ENCODE peak calls at places on chromosomes 16 and 17, in four cellular contexts. Z is mucosa of descending colon, R is endothelial cell, X is Peyer's patch. U is an unnamed sample.

GRCh38 chr16:11253995-11254912 is 1.8 kb downstream of the SOCS1 start:
- DNase-seq in Z (no peak), R (no peak), X (peak), U (no peak)

GRCh38 chr17:32497431-32498205 is 10.8 kb downstream of the CDK5R1 start:
- DNase-seq in Z (no peak), R (no peak), X (no peak), U (no peak)

GRCh38 chr17:16491703-16492612 is at the start of gene LRRC75A:
- DNase-seq in Z (peak), R (peak), X (peak), U (no peak)

GRCh38 chr16:8886593-8887437 is 4.7 kb downstream of the LITAFD start:
- DNase-seq in Z (peak), R (no peak), X (no peak), U (no peak)

GRCh38 chr16:88973007-88973410 is 4.0 kb downstream of the CBFA2T3 start:
- DNase-seq in Z (no peak), R (no peak), X (no peak), U (no peak)

GRCh38 chr17:7239091-7240027 is at the start of gene PHF23:
- DNase-seq in Z (peak), R (peak), X (peak), U (peak)

GRCh38 chr16:59404509-59404908 is 670.4 kb upstream of the GOT2 start:
- DNase-seq in Z (no peak), R (no peak), X (no peak), U (no peak)

GRCh38 chr16:29743827-29744531 is 1.8 kb downstream of the C16orf54 start:
- DNase-seq in Z (no peak), R (no peak), X (no peak), U (no peak)

GRCh38 chr16:31072540-31073072 is 1.4 kb downstream of the ZNF668 start:
- DNase-seq in Z (peak), R (peak), X (peak), U (no peak)

GRCh38 chr16:10866196-10866976 is 10.6 kb upstream of the CIITA start:
- DNase-seq in Z (no peak), R (no peak), X (no peak), U (no peak)

GRCh38 chr16:80610489-80611156 is 69.8 kb downstream of the DYNLRB2 start:
- DNase-seq in Z (no peak), R (no peak), X (no peak), U (no peak)

GRCh38 chr16:8674413-8675022 is at the start of gene ABAT:
- DNase-seq in Z (peak), R (peak), X (peak), U (peak)

GRCh38 chr16:89884041-89884421 is 10.6 kb downstream of the TCF25 start:
- DNase-seq in Z (no peak), R (no peak), X (no peak), U (no peak)

GRCh38 chr16:1215574-1216295 is 9.3 kb downstream of the TPSG1 start:
- DNase-seq in Z (no peak), R (no peak), X (no peak), U (no peak)

GRCh38 chr17:42266918-42267766 is 9.0 kb downstream of the STAT5B start:
- DNase-seq in Z (no peak), R (no peak), X (no peak), U (no peak)

GRCh38 chr17:57121308-57122042 is 36.4 kb downstream of the AKAP1 start:
- DNase-seq in Z (no peak), R (peak), X (no peak), U (no peak)

GRCh38 chr16:684961-685696 is 995 bp upstream of the JMJD8 start:
- DNase-seq in Z (peak), R (no peak), X (no peak), U (no peak)

GRCh38 chr16:30063893-30064745 is 1.4 kb upstream of the ALDOA start:
- DNase-seq in Z (peak), R (peak), X (peak), U (peak)

GRCh38 chr16:57345021-57345420 is 13.6 kb upstream of the CCL22 start:
- DNase-seq in Z (no peak), R (no peak), X (no peak), U (no peak)

GRCh38 chr16:10871157-10871991 is 5.6 kb upstream of the CIITA start:
- DNase-seq in Z (peak), R (no peak), X (peak), U (no peak)

GRCh38 chr16:13110124-13110796 is 208.9 kb downstream of the SHISA9 start:
- DNase-seq in Z (no peak), R (no peak), X (no peak), U (no peak)

GRCh38 chr17:27389542-27390140 is 66.6 kb upstream of the KSR1 start:
- DNase-seq in Z (no peak), R (no peak), X (no peak), U (no peak)

GRCh38 chr16:54270711-54271110 is 15.9 kb downstream of the IRX3 start:
- DNase-seq in Z (no peak), R (no peak), X (peak), U (no peak)

GRCh38 chr17:9307313-9307998 is 268.2 kb downstream of the STX8 start:
- DNase-seq in Z (no peak), R (no peak), X (no peak), U (no peak)

GRCh38 chr16:19912445-19913305 is 28.0 kb upstream of the GPRC5B start:
- DNase-seq in Z (no peak), R (no peak), X (no peak), U (no peak)

GRCh38 chr17:13940858-13941665 is 128.2 kb upstream of the COX10 start:
- DNase-seq in Z (no peak), R (no peak), X (no peak), U (no peak)

GRCh38 chr16:12178251-12178990 is 201.9 kb downstream of the SNX29 start:
- DNase-seq in Z (no peak), R (no peak), X (peak), U (no peak)

GRCh38 chr17:40560592-40561293 is 4.5 kb downstream of the CCR7 start:
- DNase-seq in Z (no peak), R (no peak), X (peak), U (no peak)

GRCh38 chr16:76634847-76635697 is 357.9 kb downstream of the CNTNAP4 start:
- DNase-seq in Z (no peak), R (peak), X (no peak), U (no peak)

GRCh38 chr17:2094891-2095535 is 40.1 kb downstream of the HIC1 start:
- DNase-seq in Z (no peak), R (no peak), X (peak), U (no peak)

GRCh38 chr17:34300652-34301390 is 15.3 kb downstream of the CCL11 start:
- DNase-seq in Z (no peak), R (no peak), X (no peak), U (no peak)

GRCh38 chr17:44794699-44795413 is 35.2 kb downstream of the GJC1 start:
- DNase-seq in Z (no peak), R (no peak), X (no peak), U (no peak)

GRCh38 chr16:11402745-11403533 is 57.7 kb downstream of the RMI2 start:
- DNase-seq in Z (no peak), R (no peak), X (no peak), U (no peak)

GRCh38 chr17:78725448-78726021 is 56.5 kb downstream of the CYTH1 start:
- DNase-seq in Z (no peak), R (no peak), X (no peak), U (no peak)

GRCh38 chr17:69192754-69193153 is 35.9 kb downstream of the ABCA10 start:
- DNase-seq in Z (no peak), R (no peak), X (no peak), U (no peak)

GRCh38 chr17:80770881-80771611 is 220.6 kb upstream of the CHMP6 start:
- DNase-seq in Z (no peak), R (no peak), X (no peak), U (no peak)
- TF ChIP-seq CTCF in Z (no peak), R (no peak), X (no peak), U (no peak)

GRCh38 chr16:84957192-84957591 is 54.1 kb downstream of the ZDHHC7 start:
- DNase-seq in Z (no peak), R (no peak), X (no peak), U (no peak)

GRCh38 chr16:84957792-84958191 is 53.5 kb downstream of the ZDHHC7 start:
- DNase-seq in Z (no peak), R (no peak), X (no peak), U (no peak)

GRCh38 chr16:84960942-84961341 is 50.4 kb downstream of the ZDHHC7 start:
- DNase-seq in Z (no peak), R (no peak), X (no peak), U (no peak)

GRCh38 chr16:84959784-84960417 is 51.4 kb downstream of the ZDHHC7 start:
- DNase-seq in Z (no peak), R (no peak), X (no peak), U (no peak)

DNA sequence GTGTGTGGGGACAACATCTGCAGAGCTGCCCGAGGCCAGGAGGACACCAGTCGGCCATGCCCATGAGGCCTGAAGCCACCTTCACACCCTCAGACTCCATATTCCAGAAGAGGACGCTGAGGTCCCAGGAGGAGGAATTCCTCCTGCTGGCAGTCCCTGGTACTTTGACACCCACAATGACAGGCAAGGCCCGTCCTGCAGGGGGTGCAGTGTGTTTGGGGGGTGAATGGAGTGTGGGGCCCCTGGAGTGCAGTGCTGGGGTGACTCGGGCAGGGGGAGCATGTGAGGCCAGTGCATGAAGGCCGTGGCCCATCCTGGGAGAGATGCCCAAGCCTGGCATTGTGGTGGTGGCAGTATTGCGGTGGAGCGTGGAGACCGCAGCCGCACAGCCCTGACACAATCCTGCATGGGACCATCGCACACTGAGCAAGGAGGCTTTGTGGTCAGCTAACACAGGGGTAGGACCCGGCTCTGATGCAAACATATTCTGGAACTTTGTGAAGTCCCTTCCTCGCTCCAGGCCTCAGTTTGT is 52.2 kb downstream of the ZDHHC7 start:
- DNase-seq in Z (no peak), R (peak), X (no peak), U (no peak)
- TF ChIP-seq CTCF in Z (no peak), R (peak), X (peak), U (no peak)

DNA sequence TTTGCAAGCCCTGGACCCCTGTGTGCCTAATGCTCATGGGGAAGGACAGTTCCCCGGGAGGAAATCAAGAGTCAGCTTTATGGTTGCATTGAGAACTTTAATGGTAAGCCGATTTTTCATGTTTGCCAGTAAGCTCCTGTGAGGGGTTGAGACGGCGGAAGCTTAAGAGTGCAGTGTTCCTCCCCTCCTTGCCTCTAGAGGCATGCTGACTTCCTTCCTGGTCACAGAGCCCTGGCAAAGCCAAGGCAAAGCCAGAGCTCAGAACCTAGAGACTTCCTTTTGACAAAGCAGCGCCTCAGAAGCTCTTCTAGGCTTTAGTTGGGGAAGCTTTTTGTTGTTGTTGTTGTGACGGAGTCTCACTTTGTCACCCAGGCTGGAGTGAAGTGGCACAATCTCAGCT is 2.7 kb upstream of the HEATR9 start:
- DNase-seq in Z (no peak), R (no peak), X (no peak), U (no peak)
- TF ChIP-seq CTCF in Z (no peak), R (no peak), X (no peak), U (no peak)

DNA sequence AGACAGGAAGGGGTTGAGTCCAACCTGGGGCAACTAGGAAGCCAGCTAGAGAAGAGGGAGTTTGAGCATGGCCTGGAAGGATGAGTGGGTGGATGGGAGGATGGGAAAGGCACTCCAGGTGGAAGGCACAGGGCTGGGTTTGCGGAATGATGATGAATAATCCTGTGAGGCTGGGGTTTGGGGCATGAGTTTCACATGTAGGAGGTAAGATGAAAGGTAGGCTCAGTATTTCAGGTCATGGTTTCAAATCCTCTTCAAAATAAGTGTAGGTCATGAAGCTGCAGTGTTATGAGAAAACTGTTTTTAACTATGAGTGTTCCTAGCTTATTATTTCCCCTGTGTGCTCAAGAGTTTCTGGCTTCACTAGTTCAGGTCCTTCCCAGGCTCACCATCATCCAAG is 130.3 kb downstream of the SKAP1 start:
- DNase-seq in Z (no peak), R (no peak), X (no peak), U (no peak)
- TF ChIP-seq CTCF in Z (no peak), R (no peak), X (no peak), U (no peak)

GRCh38 chr17:38663125-38663751 is 11.5 kb downstream of the EPOP start:
- DNase-seq in Z (peak), R (peak), X (peak), U (no peak)
- TF ChIP-seq CTCF in Z (peak), R (peak), X (peak), U (no peak)

U was measured in omental fat pad.